ENCODE peak calls at places on chromosomes 16 and 17, in nine cellular contexts. C is breast epithelium, W is HCT116, B is transverse colon, O is sigmoid colon, Q is K562, X is Panc1, D is spleen, M is GM23338. V is an unnamed sample.

GRCh38 chr16:68373528-68374250 is 62.9 kb downstream of the PRMT7 start:
- DNase-seq in Q (no peak), O (no peak), D (no peak), M (no peak), X (no peak), B (no peak), C (no peak), W (no peak), V (no peak)

GRCh38 chr16:87240211-87241134 is 76.7 kb downstream of the C16orf95 start:
- DNase-seq in B (no peak), Q (no peak), O (no peak), C (no peak), W (no peak), D (no peak), X (no peak), M (no peak), V (no peak)

GRCh38 chr17:74928786-74929185 is 4.7 kb downstream of the OTOP2 start:
- DNase-seq in D (no peak), B (no peak), X (no peak), M (no peak), C (no peak), Q (no peak), W (no peak), O (no peak), V (no peak)

GRCh38 chr17:52170963-52171572 is 12.6 kb upstream of the CA10 start:
- DNase-seq in Q (no peak), M (peak), X (no peak), B (no peak), D (no peak), C (no peak), O (no peak), W (no peak), V (peak)

GRCh38 chr16:69567031-69567680 is 1.4 kb downstream of the NFAT5 start:
- DNase-seq in M (no peak), C (peak), D (no peak), Q (no peak), O (no peak), X (no peak), W (no peak), B (no peak), V (peak)

GRCh38 chr17:12665263-12666210 is at the start of gene MYOCD:
- DNase-seq in D (no peak), C (no peak), W (no peak), B (peak), O (peak), Q (no peak), M (peak), X (no peak), V (no peak)

GRCh38 chr16:87979352-87979751 is 28.1 kb downstream of the BANP start:
- DNase-seq in M (no peak), W (no peak), C (no peak), D (no peak), X (no peak), B (no peak), Q (no peak), O (peak), V (no peak)

GRCh38 chr17:82107341-82107860 is 9.4 kb upstream of the FASN start:
- DNase-seq in O (peak), B (no peak), M (peak), C (no peak), X (no peak), W (no peak), Q (no peak), D (peak), V (no peak)

GRCh38 chr16:70646260-70647241 is at the start of gene IL34:
- DNase-seq in X (no peak), Q (no peak), D (peak), B (no peak), C (no peak), M (no peak), W (no peak), O (peak), V (no peak)

GRCh38 chr17:83053021-83053778 is 26.2 kb upstream of the METRNL start:
- DNase-seq in X (no peak), C (no peak), O (peak), D (peak), B (no peak), Q (no peak), M (no peak), W (no peak), V (no peak)

GRCh38 chr17:67602439-67602838 is 115.3 kb upstream of the NOL11 start:
- DNase-seq in D (peak), Q (no peak), B (no peak), W (no peak), C (no peak), O (no peak), M (no peak), X (no peak), V (no peak)

GRCh38 chr17:67605259-67605912 is 112.3 kb upstream of the NOL11 start:
- DNase-seq in W (no peak), X (no peak), M (no peak), B (no peak), O (peak), D (no peak), Q (no peak), C (no peak), V (no peak)

GRCh38 chr17:67601897-67602296 is 115.8 kb upstream of the NOL11 start:
- DNase-seq in O (no peak), C (no peak), W (no peak), M (no peak), D (peak), X (no peak), Q (no peak), B (no peak), V (no peak)

GRCh38 chr17:67600408-67600807 is 117.3 kb upstream of the NOL11 start:
- DNase-seq in D (no peak), Q (no peak), W (no peak), X (no peak), B (no peak), C (no peak), O (no peak), M (no peak), V (no peak)

GRCh38 chr17:67602974-67603373 is 114.8 kb upstream of the NOL11 start:
- DNase-seq in Q (no peak), X (peak), C (no peak), D (peak), B (peak), O (no peak), M (peak), W (peak), V (no peak)
- TF ChIP-seq CTCF in Q (peak), X (peak), C (no peak), D (peak), B (peak), O (no peak), M (peak), W (peak), V (no peak)

GRCh38 chr16:89821438-89822187 is 5.2 kb upstream of the FANCA start:
- DNase-seq in B (no peak), C (no peak), W (no peak), Q (no peak), X (no peak), M (no peak), O (no peak), D (no peak), V (no peak)

GRCh38 chr16:89811321-89811720 is 5.1 kb downstream of the FANCA start:
- DNase-seq in D (no peak), W (no peak), Q (no peak), O (no peak), M (no peak), B (no peak), X (no peak), C (no peak), V (no peak)

GRCh38 chr16:89815639-89816348 is 653 bp downstream of the FANCA start:
- DNase-seq in X (no peak), B (no peak), M (peak), D (no peak), C (no peak), W (no peak), Q (no peak), O (no peak), V (no peak)
- H3K27ac ChIP-seq in X (peak), B (peak), M (no peak), D (no peak), C (no peak), W (peak), Q (peak), O (no peak), V (no peak)

GRCh38 chr16:51157698-51158097 is 6.6 kb upstream of the SALL1 start:
- DNase-seq in D (no peak), O (no peak), Q (no peak), B (no peak), M (no peak), W (no peak), X (no peak), C (no peak), V (no peak)
- TF ChIP-seq POLR2AphosphoS5 in D (no peak), O (no peak), Q (no peak), B (no peak), M (no peak), W (no peak), X (no peak), C (no peak), V (no peak)

DNA sequence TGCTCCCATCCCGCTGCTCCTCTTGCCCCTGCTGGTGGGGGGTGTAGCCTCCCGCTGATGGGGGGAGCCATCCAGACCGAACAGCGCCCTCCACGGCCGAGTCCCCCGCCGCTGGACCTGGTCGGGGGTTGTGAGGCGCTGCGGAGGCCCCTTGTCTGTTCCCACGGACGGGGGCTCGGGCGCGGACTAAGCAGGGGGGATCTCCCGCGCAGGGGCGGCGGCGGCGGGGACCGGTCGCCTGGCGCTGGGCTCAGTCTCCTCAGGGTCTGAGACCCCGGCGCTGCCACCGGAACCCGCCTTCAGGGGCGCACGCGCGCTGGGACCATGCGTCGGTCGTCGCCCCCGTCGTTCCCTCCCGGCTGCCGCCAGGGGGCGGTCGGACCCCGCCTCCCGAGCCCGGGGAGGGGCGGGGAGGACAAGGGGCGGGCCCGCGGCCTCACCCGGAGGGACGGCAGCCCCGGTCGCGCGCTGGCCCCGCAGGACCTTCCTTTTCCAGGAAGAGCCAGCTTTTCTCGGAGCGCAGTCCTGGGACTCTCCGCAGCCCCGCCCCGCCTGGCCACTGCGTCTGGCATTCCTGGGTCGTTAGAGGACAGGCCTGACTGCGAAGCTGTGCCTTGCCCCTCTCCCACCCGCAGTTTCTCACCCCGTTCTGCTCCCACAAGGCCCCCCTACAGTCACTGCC is 6.3 kb upstream of the IL32 start:
- DNase-seq in M (peak), X (no peak), W (peak), O (peak), C (peak), D (peak), B (peak), Q (peak), V (peak)
- TF ChIP-seq CTCF in M (peak), X (peak), W (peak), O (peak), C (peak), D (peak), B (peak), Q (peak), V (peak)

DNA sequence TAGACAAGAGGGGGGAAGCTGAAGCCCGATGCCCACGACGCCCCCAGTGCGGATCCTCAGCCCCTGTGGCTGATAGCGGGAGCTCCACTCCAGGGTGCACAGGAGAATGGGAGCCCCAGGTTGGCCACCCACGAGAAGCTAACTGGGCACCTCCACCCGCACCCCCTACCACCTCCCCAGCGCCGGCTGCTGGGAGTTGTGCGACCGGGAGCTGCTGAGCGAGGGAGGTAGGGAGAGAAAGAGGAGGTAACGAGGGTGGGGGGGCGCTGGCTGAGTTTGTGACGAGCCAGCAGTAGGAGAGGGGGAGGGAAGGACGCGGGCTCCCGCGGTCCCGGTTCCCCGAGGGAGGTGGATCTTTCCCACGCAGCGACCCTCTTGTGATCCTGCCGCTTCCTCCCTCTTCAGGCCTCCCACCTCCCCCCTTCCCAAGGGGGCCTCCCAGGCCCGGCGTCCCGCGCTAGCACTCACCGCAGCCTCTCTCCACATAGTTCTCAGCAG is at the start of gene GRIN2A:
- DNase-seq in W (no peak), B (no peak), D (no peak), M (peak), Q (no peak), O (no peak), C (no peak), X (no peak), V (no peak)
- H3K27ac ChIP-seq in W (no peak), B (no peak), D (no peak), M (no peak), Q (no peak), O (no peak), C (no peak), X (peak), V (no peak)

GRCh38 chr17:77675411-77675810 is 283.1 kb upstream of the TNRC6C start:
- DNase-seq in O (peak), D (peak), W (no peak), X (no peak), Q (no peak), M (no peak), B (no peak), C (no peak), V (no peak)

GRCh38 chr17:77679589-77679988 is 278.9 kb upstream of the TNRC6C start:
- DNase-seq in M (no peak), C (no peak), O (peak), X (no peak), D (no peak), B (no peak), W (no peak), Q (no peak), V (no peak)

GRCh38 chr17:77677210-77677609 is 281.3 kb upstream of the TNRC6C start:
- DNase-seq in C (no peak), X (no peak), D (peak), W (no peak), Q (no peak), O (no peak), B (no peak), M (no peak), V (no peak)

GRCh38 chr17:77675816-77676799 is 282.4 kb upstream of the TNRC6C start:
- DNase-seq in W (no peak), X (no peak), Q (no peak), C (no peak), B (no peak), O (peak), M (no peak), D (peak), V (no peak)

DNA sequence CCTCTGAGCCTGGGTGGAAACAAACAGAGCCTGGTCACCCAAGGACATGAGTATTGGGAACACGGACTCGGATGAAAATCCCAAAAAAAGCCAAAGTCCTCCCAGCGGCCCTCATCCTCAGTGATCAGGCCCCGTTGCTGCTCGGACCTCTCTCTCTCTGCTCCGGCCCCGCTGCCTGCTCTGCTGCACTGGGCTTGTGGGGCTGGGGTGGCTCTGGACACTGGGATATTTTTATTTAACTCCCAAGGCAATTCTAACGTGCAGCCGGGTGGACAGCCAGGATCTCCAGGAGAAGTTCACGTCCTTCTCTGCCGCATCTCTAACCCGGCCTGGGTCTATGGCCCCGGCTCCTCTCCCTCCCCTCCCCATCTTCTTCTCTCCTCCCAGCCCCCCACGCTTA is 280.9 kb upstream of the TNRC6C start:
- DNase-seq in X (no peak), D (peak), C (no peak), B (no peak), O (no peak), Q (no peak), M (no peak), W (no peak), V (no peak)
- TF ChIP-seq POLR2AphosphoS5 in X (no peak), D (no peak), C (no peak), B (no peak), O (no peak), Q (no peak), M (no peak), W (no peak), V (no peak)

GRCh38 chr17:55238931-55239297 is 25.8 kb upstream of the HLF start:
- DNase-seq in Q (peak), W (no peak), C (no peak), D (no peak), O (no peak), X (no peak), M (peak), B (no peak), V (no peak)
- TF ChIP-seq CTCF in Q (peak), W (peak), C (no peak), D (no peak), O (no peak), X (peak), M (peak), B (no peak), V (no peak)

GRCh38 chr16:17435324-17435723 is 35.4 kb downstream of the XYLT1 start:
- DNase-seq in D (no peak), C (no peak), W (no peak), O (no peak), M (no peak), Q (no peak), B (no peak), X (no peak), V (no peak)
- H3K27ac ChIP-seq in D (no peak), C (no peak), W (no peak), O (no peak), M (no peak), Q (no peak), B (no peak), X (no peak), V (no peak)

GRCh38 chr17:78673395-78673794 is 96.2 kb upstream of the DNAH17 start:
- DNase-seq in M (no peak), Q (no peak), D (peak), C (no peak), O (no peak), X (no peak), W (no peak), B (no peak), V (no peak)
- TF ChIP-seq POLR2AphosphoS5 in M (no peak), Q (no peak), D (no peak), C (no peak), O (no peak), X (no peak), W (no peak), B (no peak), V (no peak)

V was measured in prostate gland.